ENCODE peak calls at places on chromosome 7, in five cellular contexts. S is esophagus muscularis mucosa, Q is prostate gland, M is stomach, H is spleen. A is an unnamed sample.

GRCh38 chr7:137717045-137717444 is 129.7 kb downstream of the DGKI start:
- DNase-seq in S (no peak), Q (no peak), M (no peak), H (no peak), A (no peak)

GRCh38 chr7:18936265-18936664 is 181.2 kb downstream of the TWIST1 start:
- DNase-seq in S (no peak), Q (no peak), M (no peak), H (no peak), A (no peak)

GRCh38 chr7:105219771-105220160 is 169.0 kb downstream of the SRPK2 start:
- DNase-seq in S (no peak), Q (no peak), M (no peak), H (no peak), A (no peak)

GRCh38 chr7:30799206-30799975 is 28.2 kb downstream of the MINDY4 start:
- DNase-seq in S (peak), Q (no peak), M (no peak), H (no peak), A (peak)

GRCh38 chr7:155466814-155467675 is 9.1 kb downstream of the EN2 start:
- DNase-seq in S (no peak), Q (no peak), M (no peak), H (peak), A (no peak)

GRCh38 chr7:38820571-38820970 is 88.4 kb downstream of the VPS41 start:
- DNase-seq in S (no peak), Q (no peak), M (no peak), H (no peak), A (no peak)

GRCh38 chr7:46932656-46933424 is 649.1 kb downstream of the TNS3 start:
- DNase-seq in S (no peak), Q (peak), M (no peak), H (no peak), A (peak)

GRCh38 chr7:78912781-78913180 is 540.7 kb downstream of the MAGI2 start:
- DNase-seq in S (no peak), Q (no peak), M (no peak), H (no peak), A (no peak)

GRCh38 chr7:47690902-47691558 is 109.1 kb upstream of the TNS3 start:
- DNase-seq in S (no peak), Q (no peak), M (no peak), H (no peak), A (no peak)

GRCh38 chr7:28988818-28989595 is 30.9 kb upstream of the TRIL start:
- DNase-seq in S (peak), Q (no peak), M (no peak), H (no peak), A (no peak)

GRCh38 chr7:7219216-7219615 is 36.9 kb downstream of the C1GALT1 start:
- DNase-seq in S (no peak), Q (no peak), M (no peak), H (no peak), A (no peak)

GRCh38 chr7:112410087-112410486 is 40.2 kb upstream of the IFRD1 start:
- DNase-seq in S (no peak), Q (no peak), M (no peak), H (no peak), A (no peak)

GRCh38 chr7:50869108-50869716 is 86.5 kb upstream of the GRB10 start:
- DNase-seq in S (no peak), Q (no peak), M (no peak), H (no peak), A (no peak)

GRCh38 chr7:44549457-44549856 is 8.3 kb upstream of the NPC1L1 start:
- DNase-seq in S (no peak), Q (no peak), M (no peak), H (no peak), A (no peak)

GRCh38 chr7:127578036-127578684 is 7.2 kb downstream of the GCC1 start:
- DNase-seq in S (no peak), Q (no peak), M (no peak), H (no peak), A (no peak)

GRCh38 chr7:94284120-94284519 is 110.6 kb upstream of the COL1A2 start:
- DNase-seq in S (no peak), Q (no peak), M (no peak), H (no peak), A (no peak)

GRCh38 chr7:129160161-129160911 is 15.8 kb downstream of the TSPAN33 start:
- DNase-seq in S (no peak), Q (no peak), M (no peak), H (no peak), A (no peak)

GRCh38 chr7:130903358-130903974 is 169.5 kb upstream of the KLF14 start:
- DNase-seq in S (no peak), Q (no peak), M (no peak), H (no peak), A (no peak)

GRCh38 chr7:54397836-54398612 is 144.2 kb upstream of the VSTM2A start:
- DNase-seq in S (no peak), Q (no peak), M (no peak), H (no peak), A (no peak)

GRCh38 chr7:48518092-48518491 is 346.8 kb downstream of the ABCA13 start:
- DNase-seq in S (no peak), Q (no peak), M (no peak), H (no peak), A (no peak)

DNA sequence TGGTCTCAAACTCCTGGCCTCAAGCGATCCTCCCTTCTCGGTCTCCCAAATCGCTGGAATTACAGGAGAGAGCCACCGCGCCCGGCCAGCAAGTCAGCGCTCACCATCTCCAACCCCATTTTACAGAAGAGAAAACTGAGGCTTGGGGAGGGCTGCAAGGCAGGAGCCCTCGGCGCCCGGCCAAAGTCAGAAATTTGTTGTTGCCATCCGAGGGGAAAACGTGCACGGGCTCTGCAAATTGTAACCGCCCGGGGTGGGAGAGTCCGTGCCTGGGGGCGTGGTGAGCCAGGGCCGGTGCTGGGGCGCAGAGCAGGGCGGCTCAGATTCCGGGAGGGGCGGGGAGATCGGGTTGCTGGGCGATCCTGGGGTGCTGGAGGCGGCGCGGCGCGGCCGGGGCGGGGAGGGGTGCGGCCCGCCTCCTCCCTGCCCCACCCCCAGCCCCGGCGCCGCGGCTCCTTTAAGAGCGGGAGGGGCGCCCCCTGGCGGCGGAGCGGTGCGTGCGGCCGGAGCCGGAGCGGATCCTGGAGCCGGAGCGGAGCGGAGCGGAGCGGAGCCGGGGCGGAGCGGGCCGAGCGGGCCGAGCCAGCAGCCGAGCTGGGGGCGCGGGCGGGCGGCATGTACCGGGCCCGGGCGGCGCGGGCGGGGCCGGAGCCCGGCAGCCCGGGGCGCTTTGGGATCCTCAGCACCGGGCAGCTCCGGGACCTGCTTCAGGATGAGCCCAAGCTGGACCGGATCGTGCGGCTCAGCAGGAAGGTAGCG is at the start of gene VPS37D:
- DNase-seq in S (peak), Q (peak), M (peak), H (peak), A (peak)
- TF ChIP-seq POLR2AphosphoS5 in S (peak), Q (peak), M (peak), H (no peak), A (no peak)

GRCh38 chr7:24821045-24821853 is 64.0 kb upstream of the GSDME start:
- DNase-seq in S (no peak), Q (peak), M (peak), H (peak), A (peak)
- TF ChIP-seq CTCF in S (no peak), Q (peak), M (no peak), H (peak), A (no peak)

GRCh38 chr7:152436279-152437147 is 710 bp upstream of the KMT2C start:
- DNase-seq in S (peak), Q (peak), M (peak), H (peak), A (peak)
- TF ChIP-seq POLR2AphosphoS5 in S (peak), Q (peak), M (peak), H (peak), A (peak)

GRCh38 chr7:13725591-13725990 is 263.9 kb downstream of the ETV1 start:
- DNase-seq in S (no peak), Q (no peak), M (no peak), H (no peak), A (no peak)
- TF ChIP-seq CTCF in S (no peak), Q (no peak), M (no peak), H (no peak), A (no peak)

DNA sequence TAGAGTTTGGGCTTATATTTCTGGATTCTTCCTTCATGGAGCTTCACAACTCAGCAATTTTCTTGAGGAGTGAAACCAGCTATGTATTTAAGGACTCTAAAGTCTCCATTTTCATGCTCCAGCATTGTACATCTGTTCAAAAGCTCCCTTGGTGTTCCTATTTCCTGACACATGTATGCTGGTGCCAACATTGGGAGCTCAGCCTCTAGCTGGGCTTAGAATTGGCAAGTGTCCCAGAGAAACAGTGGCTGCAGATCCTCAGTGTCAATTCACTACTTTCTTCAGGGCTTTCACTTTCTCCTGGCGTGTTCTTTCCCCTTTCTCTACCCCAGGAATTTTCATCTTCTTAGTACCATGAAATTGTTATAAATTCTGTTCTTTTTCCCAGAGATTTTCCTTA is 103.1 kb downstream of the ZNF467 start:
- DNase-seq in S (no peak), Q (peak), M (peak), H (no peak), A (no peak)
- TF ChIP-seq POLR2AphosphoS5 in S (peak), Q (peak), M (peak), H (no peak), A (no peak)

DNA sequence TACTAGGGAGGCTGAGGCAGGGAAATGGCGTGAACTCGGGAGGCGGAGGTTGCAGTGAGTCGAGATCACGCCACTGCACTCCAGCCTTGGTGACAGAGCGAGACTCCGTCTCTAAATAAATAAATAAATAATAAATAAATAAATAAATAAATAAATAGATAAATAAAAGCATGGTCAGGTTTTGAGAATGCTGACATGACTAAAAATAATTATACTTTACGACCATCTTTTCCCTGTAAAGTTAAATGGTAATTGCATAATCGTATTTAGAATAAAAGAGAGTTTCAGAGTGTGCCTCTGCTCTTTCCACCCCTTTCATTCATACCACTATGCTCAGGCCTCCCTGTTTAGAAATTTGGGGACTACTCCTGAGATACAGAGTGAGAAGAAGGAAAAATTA is 326.5 kb downstream of the CNTNAP2 start:
- DNase-seq in S (no peak), Q (no peak), M (no peak), H (no peak), A (no peak)
- TF ChIP-seq CTCF in S (no peak), Q (no peak), M (no peak), H (no peak), A (no peak)